ENCODE peak calls at places on chromosomes 11 and 22, in four cellular contexts. One of them, this sample, is unnamed.

GRCh38 chr11:69934861-69935494 is 115.8 kb upstream of the FGF3 start:
- DNase-seq in K562: no peak
- DNase-seq in H1: peak; percentile 68
- DNase-seq in GM12878: no peak
- DNase-seq in this sample: no peak

GRCh38 chr11:60743058-60743457 is 13.6 kb upstream of the MS4A15 start:
- DNase-seq in K562: no peak
- DNase-seq in H1: no peak
- DNase-seq in GM12878: no peak
- DNase-seq in this sample: no peak

GRCh38 chr11:121604152-121604551 is 151.4 kb upstream of the SORL1-AS1 start:
- DNase-seq in K562: no peak
- DNase-seq in H1: no peak
- DNase-seq in GM12878: no peak
- DNase-seq in this sample: no peak

GRCh38 chr11:8886332-8886731 is 24.7 kb upstream of the AKIP1 start:
- DNase-seq in K562: no peak
- DNase-seq in H1: no peak
- DNase-seq in GM12878: no peak
- DNase-seq in this sample: no peak

GRCh38 chr11:107247189-107247588 is 210.4 kb downstream of the CWF19L2 start:
- DNase-seq in K562: no peak
- DNase-seq in H1: no peak
- DNase-seq in GM12878: no peak
- DNase-seq in this sample: no peak

GRCh38 chr11:19073454-19074415 is 13.2 kb upstream of the MRGPRX2 start:
- DNase-seq in K562: no peak
- DNase-seq in H1: no peak
- DNase-seq in GM12878: no peak
- DNase-seq in this sample: no peak

GRCh38 chr11:6602096-6602940 is 1.1 kb downstream of the RRP8 start:
- DNase-seq in K562: no peak
- DNase-seq in H1: no peak
- DNase-seq in GM12878: no peak
- DNase-seq in this sample: peak; percentile 16

GRCh38 chr11:126468102-126468521 is 112.6 kb downstream of the ST3GAL4 start:
- DNase-seq in K562: no peak
- DNase-seq in H1: no peak
- DNase-seq in GM12878: no peak
- DNase-seq in this sample: no peak

GRCh38 chr11:111528557-111528956 is 12.0 kb upstream of the LAYN start:
- DNase-seq in K562: no peak
- DNase-seq in H1: no peak
- DNase-seq in GM12878: no peak
- DNase-seq in this sample: no peak

GRCh38 chr11:86914836-86915519 is 40.2 kb downstream of the FZD4 start:
- DNase-seq in K562: no peak
- DNase-seq in H1: no peak
- DNase-seq in GM12878: no peak
- DNase-seq in this sample: no peak

GRCh38 chr22:32761251-32761903 is 40.1 kb upstream of the TIMP3 start:
- DNase-seq in K562: no peak
- DNase-seq in H1: no peak
- DNase-seq in GM12878: no peak
- DNase-seq in this sample: no peak

GRCh38 chr11:11137339-11137738 is 215.7 kb downstream of the CSNK2A3 start:
- DNase-seq in K562: no peak
- DNase-seq in H1: no peak
- DNase-seq in GM12878: no peak
- DNase-seq in this sample: no peak

GRCh38 chr11:43515090-43515489 is 156.4 kb downstream of the TTC17 start:
- DNase-seq in K562: peak; percentile 47
- DNase-seq in H1: no peak
- DNase-seq in GM12878: no peak
- DNase-seq in this sample: peak; percentile 31

GRCh38 chr22:20464096-20464614 is 26.5 kb upstream of the SCARF2 start:
- DNase-seq in K562: no peak
- DNase-seq in H1: no peak
- DNase-seq in GM12878: no peak
- DNase-seq in this sample: no peak

GRCh38 chr11:45959851-45960250 is 37.4 kb downstream of the LARGE2 start:
- DNase-seq in K562: no peak
- DNase-seq in H1: no peak
- DNase-seq in GM12878: no peak
- DNase-seq in this sample: no peak

GRCh38 chr11:17371614-17372013 is 16.8 kb downstream of the KCNJ11 start:
- DNase-seq in K562: peak; percentile 24
- DNase-seq in H1: no peak
- DNase-seq in GM12878: no peak
- DNase-seq in this sample: no peak

GRCh38 chr11:70210051-70210501 is 7.0 kb downstream of the FADD start:
- DNase-seq in K562: no peak
- DNase-seq in H1: no peak
- DNase-seq in GM12878: no peak
- DNase-seq in this sample: no peak

DNA sequence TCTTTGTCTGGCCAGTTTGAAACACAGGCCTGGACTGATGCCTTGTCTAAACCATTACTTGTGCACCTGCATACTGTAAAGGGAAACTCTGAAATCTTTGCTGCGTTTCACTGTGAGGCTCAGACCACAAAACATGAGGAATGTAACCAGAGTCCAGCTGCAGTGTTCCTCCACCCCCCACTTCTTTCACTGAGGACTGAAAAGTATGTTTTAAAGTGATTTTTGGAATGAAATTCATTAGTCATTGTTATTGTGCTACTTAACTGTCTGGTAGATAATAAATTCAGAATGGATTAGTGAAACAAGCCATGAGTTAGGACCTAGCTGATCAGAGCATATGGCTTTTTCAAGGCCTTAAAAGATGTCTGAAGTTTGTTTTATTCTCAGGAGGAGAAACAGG is 181.2 kb downstream of the WNT11 start:
- DNase-seq in K562: no peak
- DNase-seq in H1: no peak
- DNase-seq in GM12878: no peak
- DNase-seq in this sample: no peak
- TF ChIP-seq NRF1 in K562: no peak
- TF ChIP-seq NRF1 in H1: no peak
- TF ChIP-seq NRF1 in GM12878: no peak
- TF ChIP-seq NRF1 in this sample: no peak

GRCh38 chr11:26490546-26490945 is 81.5 kb downstream of the MUC15 start:
- DNase-seq in K562: no peak
- DNase-seq in H1: no peak
- DNase-seq in GM12878: no peak
- DNase-seq in this sample: no peak

GRCh38 chr11:26493616-26494015 is 78.4 kb downstream of the MUC15 start:
- DNase-seq in K562: no peak
- DNase-seq in H1: no peak
- DNase-seq in GM12878: no peak
- DNase-seq in this sample: no peak
- TF ChIP-seq YY1 in K562: no peak
- TF ChIP-seq YY1 in H1: no peak
- TF ChIP-seq YY1 in GM12878: no peak
- TF ChIP-seq YY1 in this sample: no peak

GRCh38 chr11:34063061-34063795 is 11.7 kb downstream of the CAPRIN1 start:
- DNase-seq in K562: no peak
- DNase-seq in H1: no peak
- DNase-seq in GM12878: no peak
- DNase-seq in this sample: peak; percentile 34
- TF ChIP-seq NRF1 in K562: no peak
- TF ChIP-seq NRF1 in H1: no peak
- TF ChIP-seq NRF1 in GM12878: no peak
- TF ChIP-seq NRF1 in this sample: no peak

DNA sequence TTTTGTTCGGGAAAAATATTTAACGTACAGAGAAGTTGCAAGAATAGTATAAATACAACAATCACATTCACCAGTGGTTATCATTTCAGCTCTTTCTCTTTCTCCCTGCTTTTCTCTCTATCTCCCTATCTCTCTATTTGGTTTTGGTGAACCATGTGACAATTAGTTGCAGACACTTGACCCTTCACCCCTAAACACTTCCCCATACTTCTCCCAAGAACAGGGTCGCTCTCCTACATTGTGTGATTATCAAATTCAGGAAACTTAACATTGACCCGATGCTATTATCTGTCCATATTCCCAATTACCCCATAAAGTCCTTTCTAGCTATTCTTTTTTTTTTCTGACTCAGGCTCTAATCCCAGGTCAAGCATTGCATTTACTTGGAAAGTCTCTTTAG is 4.8 kb upstream of the CYB5R3 start:
- DNase-seq in K562: no peak
- DNase-seq in H1: no peak
- DNase-seq in GM12878: no peak
- DNase-seq in this sample: no peak
- TF ChIP-seq YY1 in K562: no peak
- TF ChIP-seq YY1 in H1: no peak
- TF ChIP-seq YY1 in GM12878: no peak
- TF ChIP-seq YY1 in this sample: no peak